ENCODE peak calls at places on chromosomes 12 and 14, in nine cellular contexts. A, R, J, N, W, V, S, I and U are unnamed samples.

GRCh38 chr14:105299654-105300541 is 903 bp downstream of the BRF1 start:
- DNase-seq in A (no peak), R (peak; percentile 24), J (peak; percentile 50), N (no peak), W (peak; percentile 54), V (no peak), S (no peak), I (no peak), U (no peak)

GRCh38 chr12:132838464-132839080 is 9.9 kb upstream of the GOLGA3 start:
- DNase-seq in A (no peak), R (no peak), J (no peak), N (no peak), W (no peak), V (no peak), S (no peak), I (peak; percentile 45), U (peak; percentile 7)

GRCh38 chr12:56151672-56152131 is 685 bp upstream of the MYL6B start:
- DNase-seq in A (peak; percentile 62), R (peak; percentile 60), J (peak; percentile 70), N (no peak), W (peak; percentile 85), V (peak; percentile 84), S (peak; percentile 6), I (peak; percentile 93), U (no peak)

GRCh38 chr14:59182641-59183040 is 5.8 kb upstream of the DAAM1 start:
- DNase-seq in A (no peak), R (no peak), J (no peak), N (no peak), W (no peak), V (no peak), S (no peak), I (no peak), U (no peak)

GRCh38 chr12:109202770-109203169 is 86.4 kb downstream of the ACACB start:
- DNase-seq in A (no peak), R (no peak), J (no peak), N (no peak), W (no peak), V (no peak), S (no peak), I (no peak), U (no peak)

GRCh38 chr12:69331482-69331845 is 16.7 kb upstream of the LYZ start:
- DNase-seq in A (no peak), R (no peak), J (no peak), N (no peak), W (no peak), V (no peak), S (no peak), I (no peak), U (no peak)

GRCh38 chr12:94041833-94042232 is 106.5 kb upstream of the PLXNC1 start:
- DNase-seq in A (no peak), R (no peak), J (no peak), N (no peak), W (no peak), V (no peak), S (no peak), I (peak; percentile 69), U (no peak)

GRCh38 chr12:113802966-113803828 is 162.9 kb downstream of the RBM19 start:
- DNase-seq in A (no peak), R (no peak), J (no peak), N (no peak), W (no peak), V (no peak), S (no peak), I (no peak), U (no peak)

GRCh38 chr12:106137456-106138278 is 1.1 kb downstream of the NUAK1 start:
- DNase-seq in A (no peak), R (no peak), J (peak; percentile 45), N (no peak), W (no peak), V (no peak), S (no peak), I (peak; percentile 74), U (no peak)

GRCh38 chr14:23443881-23444280 is 8.4 kb upstream of the MYH7 start:
- DNase-seq in A (no peak), R (no peak), J (no peak), N (no peak), W (no peak), V (no peak), S (no peak), I (no peak), U (no peak)

GRCh38 chr12:125151284-125151683 is 86.0 kb downstream of the AACS start:
- DNase-seq in A (no peak), R (no peak), J (no peak), N (no peak), W (no peak), V (no peak), S (no peak), I (peak; percentile 71), U (no peak)

GRCh38 chr12:80709811-80710726 is 2.6 kb downstream of the MYF6 start:
- DNase-seq in A (no peak), R (no peak), J (peak; percentile 22), N (no peak), W (peak; percentile 55), V (no peak), S (no peak), I (peak; percentile 87), U (no peak)

GRCh38 chr12:108403952-108404351 is 64.8 kb upstream of the CMKLR1 start:
- DNase-seq in A (no peak), R (no peak), J (no peak), N (no peak), W (no peak), V (no peak), S (no peak), I (peak; percentile 80), U (no peak)

GRCh38 chr14:77133718-77134338 is 7.8 kb downstream of the ZDHHC22 start:
- DNase-seq in A (peak; percentile 42), R (peak; percentile 50), J (peak; percentile 50), N (peak; percentile 12), W (peak; percentile 67), V (peak; percentile 69), S (peak; percentile 39), I (peak; percentile 98), U (peak; percentile 73)

GRCh38 chr14:56189306-56189705 is 71.1 kb downstream of the PELI2 start:
- DNase-seq in A (no peak), R (no peak), J (peak; percentile 25), N (peak; percentile 62), W (no peak), V (no peak), S (no peak), I (no peak), U (peak; percentile 48)

GRCh38 chr14:37090026-37090425 is 82.4 kb downstream of the SLC25A21 start:
- DNase-seq in A (no peak), R (no peak), J (no peak), N (no peak), W (no peak), V (no peak), S (no peak), I (no peak), U (no peak)

GRCh38 chr12:67352682-67353081 is 83.5 kb downstream of the CAND1 start:
- DNase-seq in A (no peak), R (no peak), J (peak; percentile 59), N (no peak), W (no peak), V (no peak), S (no peak), I (no peak), U (no peak)

GRCh38 chr12:108332791-108333382 is 6.2 kb downstream of the CMKLR1 start:
- DNase-seq in A (no peak), R (no peak), J (peak; percentile 27), N (no peak), W (peak; percentile 58), V (no peak), S (no peak), I (peak; percentile 66), U (peak; percentile 56)

GRCh38 chr12:11877869-11878780 is 192.6 kb upstream of the BCL2L14 start:
- DNase-seq in A (no peak), R (no peak), J (peak; percentile 77), N (peak; percentile 70), W (no peak), V (peak; percentile 50), S (peak; percentile 64), I (peak; percentile 71), U (peak; percentile 93)

GRCh38 chr14:33941727-33942126 is 9.1 kb downstream of the EGLN3 start:
- DNase-seq in A (no peak), R (no peak), J (no peak), N (no peak), W (no peak), V (no peak), S (no peak), I (no peak), U (no peak)

GRCh38 chr12:92764820-92765219 is 62.0 kb downstream of the PLEKHG7 start:
- DNase-seq in A (no peak), R (no peak), J (no peak), N (no peak), W (no peak), V (no peak), S (no peak), I (no peak), U (no peak)

GRCh38 chr12:46437411-46437810 is 64.8 kb upstream of the SLC38A2 start:
- DNase-seq in A (no peak), R (no peak), J (no peak), N (no peak), W (no peak), V (no peak), S (no peak), I (no peak), U (no peak)

GRCh38 chr12:57726151-57726883 is 12.2 kb downstream of the AGAP2 start:
- DNase-seq in A (no peak), R (no peak), J (peak; percentile 92), N (peak; percentile 84), W (no peak), V (peak; percentile 95), S (peak; percentile 33), I (peak; percentile 97), U (peak; percentile 95)

GRCh38 chr12:106090586-106091411 is 48.0 kb downstream of the NUAK1 start:
- DNase-seq in A (no peak), R (no peak), J (peak; percentile 68), N (peak; percentile 91), W (no peak), V (no peak), S (peak; percentile 57), I (peak; percentile 43), U (peak; percentile 77)

GRCh38 chr12:70468741-70469140 is 102.7 kb downstream of the KCNMB4 start:
- DNase-seq in A (no peak), R (no peak), J (no peak), N (no peak), W (no peak), V (no peak), S (no peak), I (no peak), U (no peak)

GRCh38 chr12:52757449-52758176 is 19.5 kb downstream of the KRT76 start:
- DNase-seq in A (no peak), R (no peak), J (no peak), N (no peak), W (no peak), V (no peak), S (no peak), I (no peak), U (no peak)

GRCh38 chr12:108301346-108301745 is 37.8 kb downstream of the CMKLR1 start:
- DNase-seq in A (no peak), R (no peak), J (no peak), N (no peak), W (no peak), V (no peak), S (no peak), I (no peak), U (no peak)

GRCh38 chr12:99619389-99620158 is 28.0 kb upstream of the GARIN6 start:
- DNase-seq in A (peak; percentile 0), R (no peak), J (peak; percentile 66), N (no peak), W (peak; percentile 61), V (peak; percentile 7), S (no peak), I (peak; percentile 82), U (peak; percentile 33)

GRCh38 chr12:85823436-85824179 is 12.6 kb downstream of the RASSF9 start:
- DNase-seq in A (no peak), R (no peak), J (peak; percentile 65), N (peak; percentile 33), W (no peak), V (peak; percentile 24), S (no peak), I (no peak), U (peak; percentile 73)

GRCh38 chr12:46677749-46678148 is 148.0 kb downstream of the SLC38A4 start:
- DNase-seq in A (no peak), R (no peak), J (peak; percentile 65), N (peak; percentile 51), W (no peak), V (no peak), S (no peak), I (peak; percentile 69), U (no peak)

GRCh38 chr14:21258194-21258888 is 10.9 kb downstream of the HNRNPC start:
- DNase-seq in A (no peak), R (no peak), J (no peak), N (no peak), W (no peak), V (no peak), S (no peak), I (no peak), U (no peak)